ENCODE peak calls at places on chromosomes 2 and 18, in six cellular contexts. One of them, this sample, is unnamed.

GRCh38 chr2:29583104-29583503 is 338.3 kb downstream of the ALK start:
- DNase-seq in GM23248: peak; percentile 9
- DNase-seq in Caki2: no peak
- DNase-seq in left ventricle myocardium superior: no peak
- DNase-seq in foreskin keratinocyte: peak; percentile 56
- DNase-seq in RPMI8226: no peak
- DNase-seq in this sample: no peak

GRCh38 chr2:107337209-107337898 is 451.4 kb upstream of the ST6GAL2 start:
- DNase-seq in Caki2: no peak
- DNase-seq in GM23248: peak; percentile 91
- DNase-seq in foreskin keratinocyte: peak; percentile 66
- DNase-seq in RPMI8226: no peak
- DNase-seq in left ventricle myocardium superior: no peak
- DNase-seq in this sample: no peak

GRCh38 chr2:6073260-6074141 is 381.3 kb downstream of the SOX11 start:
- DNase-seq in RPMI8226: peak; percentile 46
- DNase-seq in left ventricle myocardium superior: no peak
- DNase-seq in Caki2: no peak
- DNase-seq in GM23248: no peak
- DNase-seq in foreskin keratinocyte: no peak
- DNase-seq in this sample: no peak

GRCh38 chr18:12884521-12885323 is 685 bp upstream of the PTPN2 start:
- DNase-seq in GM23248: peak; percentile 49
- DNase-seq in left ventricle myocardium superior: no peak
- DNase-seq in RPMI8226: no peak
- DNase-seq in Caki2: no peak
- DNase-seq in foreskin keratinocyte: peak; percentile 39
- DNase-seq in this sample: no peak

GRCh38 chr2:215878476-215879063 is 134.8 kb downstream of the MREG start:
- DNase-seq in GM23248: peak; percentile 85
- DNase-seq in foreskin keratinocyte: peak; percentile 82
- DNase-seq in RPMI8226: no peak
- DNase-seq in left ventricle myocardium superior: no peak
- DNase-seq in Caki2: no peak
- DNase-seq in this sample: no peak

GRCh38 chr2:79432731-79433146 is 80.1 kb upstream of the CTNNA2 start:
- DNase-seq in Caki2: no peak
- DNase-seq in foreskin keratinocyte: no peak
- DNase-seq in left ventricle myocardium superior: no peak
- DNase-seq in RPMI8226: no peak
- DNase-seq in GM23248: no peak
- DNase-seq in this sample: no peak

GRCh38 chr18:41955688-41956087 is 654 bp downstream of the PIK3C3 start:
- DNase-seq in foreskin keratinocyte: peak; percentile 20
- DNase-seq in left ventricle myocardium superior: no peak
- DNase-seq in RPMI8226: no peak
- DNase-seq in GM23248: peak; percentile 46
- DNase-seq in Caki2: no peak
- DNase-seq in this sample: no peak

GRCh38 chr2:177683473-177684069 is 291.0 kb downstream of the AGPS start:
- DNase-seq in Caki2: no peak
- DNase-seq in RPMI8226: no peak
- DNase-seq in foreskin keratinocyte: no peak
- DNase-seq in left ventricle myocardium superior: no peak
- DNase-seq in GM23248: no peak
- DNase-seq in this sample: no peak

GRCh38 chr2:239319261-239319661 is 81.6 kb downstream of the HDAC4 start:
- DNase-seq in left ventricle myocardium superior: no peak
- DNase-seq in RPMI8226: peak; percentile 15
- DNase-seq in foreskin keratinocyte: no peak
- DNase-seq in GM23248: peak; percentile 41
- DNase-seq in Caki2: peak; percentile 26
- DNase-seq in this sample: peak; percentile 45

GRCh38 chr18:37578886-37579513 is 13.4 kb upstream of the CELF4 start:
- DNase-seq in foreskin keratinocyte: peak; percentile 86
- DNase-seq in GM23248: peak; percentile 66
- DNase-seq in Caki2: no peak
- DNase-seq in left ventricle myocardium superior: no peak
- DNase-seq in RPMI8226: peak; percentile 48
- DNase-seq in this sample: no peak

GRCh38 chr18:74430811-74431571 is 26.1 kb downstream of the DIPK1C start:
- DNase-seq in left ventricle myocardium superior: no peak
- DNase-seq in foreskin keratinocyte: no peak
- DNase-seq in GM23248: no peak
- DNase-seq in RPMI8226: peak; percentile 36
- DNase-seq in Caki2: no peak
- DNase-seq in this sample: no peak

GRCh38 chr2:206918258-206918657 is 21.1 kb upstream of the CPO start:
- DNase-seq in Caki2: no peak
- DNase-seq in left ventricle myocardium superior: no peak
- DNase-seq in RPMI8226: no peak
- DNase-seq in foreskin keratinocyte: no peak
- DNase-seq in GM23248: no peak
- DNase-seq in this sample: no peak

GRCh38 chr18:44579028-44579692 is 101.5 kb upstream of the SETBP1 start:
- DNase-seq in RPMI8226: peak; percentile 31
- DNase-seq in GM23248: peak; percentile 76
- DNase-seq in Caki2: no peak
- DNase-seq in left ventricle myocardium superior: no peak
- DNase-seq in foreskin keratinocyte: peak; percentile 74
- DNase-seq in this sample: peak; percentile 13

GRCh38 chr2:156399950-156400703 is 36.1 kb upstream of the GPD2 start:
- DNase-seq in left ventricle myocardium superior: peak; percentile 90
- DNase-seq in foreskin keratinocyte: peak; percentile 79
- DNase-seq in RPMI8226: peak; percentile 71
- DNase-seq in GM23248: peak; percentile 91
- DNase-seq in Caki2: peak; percentile 81
- DNase-seq in this sample: peak; percentile 81

GRCh38 chr18:24271381-24272331 is 126.0 kb downstream of the OSBPL1A start:
- DNase-seq in foreskin keratinocyte: peak; percentile 71
- DNase-seq in RPMI8226: peak; percentile 46
- DNase-seq in Caki2: peak; percentile 82
- DNase-seq in left ventricle myocardium superior: peak; percentile 88
- DNase-seq in GM23248: peak; percentile 85
- DNase-seq in this sample: peak; percentile 77

GRCh38 chr2:288743-289361 is 961 bp upstream of the ALKAL2 start:
- DNase-seq in left ventricle myocardium superior: no peak
- DNase-seq in Caki2: no peak
- DNase-seq in foreskin keratinocyte: no peak
- DNase-seq in GM23248: no peak
- DNase-seq in RPMI8226: no peak
- DNase-seq in this sample: no peak

GRCh38 chr2:108583903-108584520 is 49.7 kb downstream of the LIMS1 start:
- DNase-seq in foreskin keratinocyte: peak; percentile 60
- DNase-seq in left ventricle myocardium superior: no peak
- DNase-seq in Caki2: peak; percentile 78
- DNase-seq in RPMI8226: peak; percentile 71
- DNase-seq in GM23248: peak; percentile 85
- DNase-seq in this sample: peak; percentile 69

GRCh38 chr2:31243053-31243452 is 9.1 kb downstream of the EHD3 start:
- DNase-seq in left ventricle myocardium superior: no peak
- DNase-seq in GM23248: no peak
- DNase-seq in foreskin keratinocyte: no peak
- DNase-seq in Caki2: no peak
- DNase-seq in RPMI8226: no peak
- DNase-seq in this sample: no peak

GRCh38 chr2:173550143-173550542 is 195.5 kb downstream of the CDCA7 start:
- DNase-seq in GM23248: peak; percentile 88
- DNase-seq in RPMI8226: no peak
- DNase-seq in left ventricle myocardium superior: no peak
- DNase-seq in Caki2: no peak
- DNase-seq in foreskin keratinocyte: no peak
- DNase-seq in this sample: no peak

This sample was measured in LoVo.